ENCODE peak calls at places on chromosomes 6 and 20, in ten cellular contexts. One of them, this sample, is unnamed.

GRCh38 chr20:22795897-22796296 is 211.5 kb upstream of the FOXA2 start:
- DNase-seq in activated CD4-positive, alpha-beta T cell treated with anti-CD3 and anti-CD28 coated beads, Interleukin-2, amount 50 U/mL, for 24 hours: no peak
- DNase-seq in hepatic stellate cell: peak
- DNase-seq in heart right ventricle: peak
- DNase-seq in fibroblast of pulmonary artery: peak
- DNase-seq in amniotic stem cell: peak
- DNase-seq in islet precursor cell: peak
- DNase-seq in HFFc6: peak
- DNase-seq in DMS 273 treated with DMSO at 0.1 percent for 48 hours: no peak
- DNase-seq in K562: no peak
- DNase-seq in this sample: no peak

GRCh38 chr20:62835931-62836861 is 19.3 kb downstream of the COL9A3 start:
- DNase-seq in activated CD4-positive, alpha-beta T cell treated with anti-CD3 and anti-CD28 coated beads, Interleukin-2, amount 50 U/mL, for 24 hours: no peak
- DNase-seq in hepatic stellate cell: no peak
- DNase-seq in heart right ventricle: peak
- DNase-seq in fibroblast of pulmonary artery: no peak
- DNase-seq in amniotic stem cell: no peak
- DNase-seq in islet precursor cell: peak
- DNase-seq in HFFc6: no peak
- DNase-seq in DMS 273 treated with DMSO at 0.1 percent for 48 hours: no peak
- DNase-seq in K562: no peak
- DNase-seq in this sample: no peak

GRCh38 chr6:25477006-25477590 is 174.9 kb upstream of the SCGN start:
- DNase-seq in activated CD4-positive, alpha-beta T cell treated with anti-CD3 and anti-CD28 coated beads, Interleukin-2, amount 50 U/mL, for 24 hours: no peak
- DNase-seq in hepatic stellate cell: peak
- DNase-seq in heart right ventricle: no peak
- DNase-seq in fibroblast of pulmonary artery: peak
- DNase-seq in amniotic stem cell: no peak
- DNase-seq in islet precursor cell: peak
- DNase-seq in HFFc6: peak
- DNase-seq in DMS 273 treated with DMSO at 0.1 percent for 48 hours: no peak
- DNase-seq in K562: no peak
- DNase-seq in this sample: no peak

GRCh38 chr6:130457605-130458004 is 91.8 kb downstream of the TMEM200A start:
- DNase-seq in activated CD4-positive, alpha-beta T cell treated with anti-CD3 and anti-CD28 coated beads, Interleukin-2, amount 50 U/mL, for 24 hours: no peak
- DNase-seq in hepatic stellate cell: no peak
- DNase-seq in heart right ventricle: no peak
- DNase-seq in fibroblast of pulmonary artery: no peak
- DNase-seq in amniotic stem cell: no peak
- DNase-seq in islet precursor cell: no peak
- DNase-seq in HFFc6: peak
- DNase-seq in DMS 273 treated with DMSO at 0.1 percent for 48 hours: no peak
- DNase-seq in K562: no peak
- DNase-seq in this sample: no peak

GRCh38 chr20:50681359-50682064 is 9.8 kb downstream of the RIPOR3 start:
- DNase-seq in activated CD4-positive, alpha-beta T cell treated with anti-CD3 and anti-CD28 coated beads, Interleukin-2, amount 50 U/mL, for 24 hours: no peak
- DNase-seq in hepatic stellate cell: no peak
- DNase-seq in heart right ventricle: no peak
- DNase-seq in fibroblast of pulmonary artery: no peak
- DNase-seq in amniotic stem cell: no peak
- DNase-seq in islet precursor cell: no peak
- DNase-seq in HFFc6: no peak
- DNase-seq in DMS 273 treated with DMSO at 0.1 percent for 48 hours: no peak
- DNase-seq in K562: no peak
- DNase-seq in this sample: no peak

GRCh38 chr6:156057869-156058268 is 602.2 kb upstream of the NOX3 start:
- DNase-seq in activated CD4-positive, alpha-beta T cell treated with anti-CD3 and anti-CD28 coated beads, Interleukin-2, amount 50 U/mL, for 24 hours: no peak
- DNase-seq in hepatic stellate cell: no peak
- DNase-seq in heart right ventricle: no peak
- DNase-seq in fibroblast of pulmonary artery: no peak
- DNase-seq in amniotic stem cell: no peak
- DNase-seq in islet precursor cell: no peak
- DNase-seq in HFFc6: no peak
- DNase-seq in DMS 273 treated with DMSO at 0.1 percent for 48 hours: no peak
- DNase-seq in K562: no peak
- DNase-seq in this sample: no peak

GRCh38 chr6:99013661-99014458 is 66.1 kb upstream of the FBXL4 start:
- DNase-seq in activated CD4-positive, alpha-beta T cell treated with anti-CD3 and anti-CD28 coated beads, Interleukin-2, amount 50 U/mL, for 24 hours: no peak
- DNase-seq in hepatic stellate cell: no peak
- DNase-seq in heart right ventricle: no peak
- DNase-seq in fibroblast of pulmonary artery: no peak
- DNase-seq in amniotic stem cell: no peak
- DNase-seq in islet precursor cell: peak
- DNase-seq in HFFc6: peak
- DNase-seq in DMS 273 treated with DMSO at 0.1 percent for 48 hours: no peak
- DNase-seq in K562: no peak
- DNase-seq in this sample: no peak

GRCh38 chr6:37456126-37456525 is 23.1 kb downstream of the CMTR1 start:
- DNase-seq in activated CD4-positive, alpha-beta T cell treated with anti-CD3 and anti-CD28 coated beads, Interleukin-2, amount 50 U/mL, for 24 hours: no peak
- DNase-seq in hepatic stellate cell: peak
- DNase-seq in heart right ventricle: no peak
- DNase-seq in fibroblast of pulmonary artery: peak
- DNase-seq in amniotic stem cell: peak
- DNase-seq in islet precursor cell: no peak
- DNase-seq in HFFc6: peak
- DNase-seq in DMS 273 treated with DMSO at 0.1 percent for 48 hours: no peak
- DNase-seq in K562: no peak
- DNase-seq in this sample: no peak

GRCh38 chr6:9405369-9405768 is 970.0 kb upstream of the SLC35B3 start:
- DNase-seq in activated CD4-positive, alpha-beta T cell treated with anti-CD3 and anti-CD28 coated beads, Interleukin-2, amount 50 U/mL, for 24 hours: no peak
- DNase-seq in hepatic stellate cell: no peak
- DNase-seq in heart right ventricle: no peak
- DNase-seq in fibroblast of pulmonary artery: peak
- DNase-seq in amniotic stem cell: peak
- DNase-seq in islet precursor cell: no peak
- DNase-seq in HFFc6: peak
- DNase-seq in DMS 273 treated with DMSO at 0.1 percent for 48 hours: no peak
- DNase-seq in K562: no peak
- DNase-seq in this sample: no peak

GRCh38 chr20:46040902-46041535 is 12.0 kb downstream of the SLC12A5 start:
- DNase-seq in activated CD4-positive, alpha-beta T cell treated with anti-CD3 and anti-CD28 coated beads, Interleukin-2, amount 50 U/mL, for 24 hours: no peak
- DNase-seq in hepatic stellate cell: no peak
- DNase-seq in heart right ventricle: peak
- DNase-seq in fibroblast of pulmonary artery: peak
- DNase-seq in amniotic stem cell: no peak
- DNase-seq in islet precursor cell: peak
- DNase-seq in HFFc6: peak
- DNase-seq in DMS 273 treated with DMSO at 0.1 percent for 48 hours: no peak
- DNase-seq in K562: peak
- DNase-seq in this sample: peak

GRCh38 chr6:30463242-30463641 is 26.1 kb upstream of the HLA-E start:
- DNase-seq in activated CD4-positive, alpha-beta T cell treated with anti-CD3 and anti-CD28 coated beads, Interleukin-2, amount 50 U/mL, for 24 hours: no peak
- DNase-seq in hepatic stellate cell: no peak
- DNase-seq in heart right ventricle: no peak
- DNase-seq in fibroblast of pulmonary artery: no peak
- DNase-seq in amniotic stem cell: no peak
- DNase-seq in islet precursor cell: no peak
- DNase-seq in HFFc6: no peak
- DNase-seq in DMS 273 treated with DMSO at 0.1 percent for 48 hours: no peak
- DNase-seq in K562: no peak
- DNase-seq in this sample: no peak

GRCh38 chr6:168417158-168417557 is 23.8 kb upstream of the SMOC2 start:
- DNase-seq in activated CD4-positive, alpha-beta T cell treated with anti-CD3 and anti-CD28 coated beads, Interleukin-2, amount 50 U/mL, for 24 hours: no peak
- DNase-seq in hepatic stellate cell: no peak
- DNase-seq in heart right ventricle: peak
- DNase-seq in fibroblast of pulmonary artery: no peak
- DNase-seq in amniotic stem cell: no peak
- DNase-seq in islet precursor cell: peak
- DNase-seq in HFFc6: no peak
- DNase-seq in DMS 273 treated with DMSO at 0.1 percent for 48 hours: no peak
- DNase-seq in K562: no peak
- DNase-seq in this sample: peak

GRCh38 chr6:4301871-4302270 is 166.5 kb upstream of the ECI2 start:
- DNase-seq in activated CD4-positive, alpha-beta T cell treated with anti-CD3 and anti-CD28 coated beads, Interleukin-2, amount 50 U/mL, for 24 hours: no peak
- DNase-seq in hepatic stellate cell: no peak
- DNase-seq in heart right ventricle: no peak
- DNase-seq in fibroblast of pulmonary artery: no peak
- DNase-seq in amniotic stem cell: no peak
- DNase-seq in islet precursor cell: no peak
- DNase-seq in HFFc6: no peak
- DNase-seq in DMS 273 treated with DMSO at 0.1 percent for 48 hours: no peak
- DNase-seq in K562: no peak
- DNase-seq in this sample: no peak

GRCh38 chr6:99219788-99220187 is 129.7 kb downstream of the FAXC start:
- DNase-seq in activated CD4-positive, alpha-beta T cell treated with anti-CD3 and anti-CD28 coated beads, Interleukin-2, amount 50 U/mL, for 24 hours: no peak
- DNase-seq in hepatic stellate cell: peak
- DNase-seq in heart right ventricle: no peak
- DNase-seq in fibroblast of pulmonary artery: no peak
- DNase-seq in amniotic stem cell: no peak
- DNase-seq in islet precursor cell: peak
- DNase-seq in HFFc6: no peak
- DNase-seq in DMS 273 treated with DMSO at 0.1 percent for 48 hours: no peak
- DNase-seq in K562: no peak
- DNase-seq in this sample: peak

GRCh38 chr6:76435174-76435573 is 362.7 kb upstream of the IMPG1 start:
- DNase-seq in activated CD4-positive, alpha-beta T cell treated with anti-CD3 and anti-CD28 coated beads, Interleukin-2, amount 50 U/mL, for 24 hours: no peak
- DNase-seq in hepatic stellate cell: no peak
- DNase-seq in heart right ventricle: no peak
- DNase-seq in fibroblast of pulmonary artery: peak
- DNase-seq in amniotic stem cell: no peak
- DNase-seq in islet precursor cell: peak
- DNase-seq in HFFc6: no peak
- DNase-seq in DMS 273 treated with DMSO at 0.1 percent for 48 hours: no peak
- DNase-seq in K562: no peak
- DNase-seq in this sample: no peak